ENCODE peak calls at places on chromosome X, in six cellular contexts. R is H1, X is HepG2, N is K562, L is GM12878, A is SK-N-SH. B is an unnamed sample.

GRCh38 chrX:154802838-154803410 is 2.4 kb downstream of the MPP1 start:
- DNase-seq in R (no peak), X (no peak), N (no peak), L (no peak), A (no peak), B (no peak)

GRCh38 chrX:45756562-45756961 is 555.9 kb upstream of the DIPK2B start:
- DNase-seq in R (no peak), X (no peak), N (no peak), L (no peak), A (no peak), B (no peak)

GRCh38 chrX:30971761-30972603 is 82.9 kb upstream of the TAB3 start:
- DNase-seq in R (no peak), X (peak; percentile 53), N (peak; percentile 39), L (no peak), A (peak; percentile 60), B (no peak)

GRCh38 chrX:13239272-13239671 is 80.6 kb downstream of the ATXN3L start:
- DNase-seq in R (no peak), X (no peak), N (no peak), L (no peak), A (no peak), B (no peak)

GRCh38 chrX:30144221-30144620 is 71.1 kb upstream of the MAGEB2 start:
- DNase-seq in R (no peak), X (no peak), N (no peak), L (no peak), A (no peak), B (no peak)

GRCh38 chrX:120561634-120562568 is 1.1 kb upstream of the CUL4B start:
- DNase-seq in R (no peak), X (no peak), N (no peak), L (no peak), A (no peak), B (no peak)

GRCh38 chrX:2547746-2548145 is 47.0 kb upstream of the DHRSX start:
- DNase-seq in R (no peak), X (no peak), N (no peak), L (no peak), A (no peak), B (peak; percentile 8)

GRCh38 chrX:39827959-39828358 is 269.8 kb downstream of the BCOR start:
- DNase-seq in R (no peak), X (no peak), N (no peak), L (no peak), A (no peak), B (no peak)

GRCh38 chrX:115690554-115691216 is 129.7 kb downstream of the PLS3 start:
- DNase-seq in R (peak; percentile 63), X (peak; percentile 19), N (peak; percentile 35), L (peak; percentile 23), A (peak; percentile 64), B (peak; percentile 35)

GRCh38 chrX:103624111-103624510 is 4.7 kb upstream of the TCEAL1 start:
- DNase-seq in R (no peak), X (no peak), N (no peak), L (no peak), A (no peak), B (no peak)

GRCh38 chrX:106927700-106928099 is 7.5 kb downstream of the CLDN2 start:
- DNase-seq in R (no peak), X (peak; percentile 25), N (no peak), L (no peak), A (no peak), B (no peak)

GRCh38 chrX:46601283-46601682 is 27.7 kb downstream of the CHST7 start:
- DNase-seq in R (no peak), X (no peak), N (no peak), L (no peak), A (peak; percentile 52), B (no peak)

GRCh38 chrX:118562574-118563164 is 67.1 kb downstream of the DOCK11 start:
- DNase-seq in R (no peak), X (no peak), N (peak; percentile 20), L (no peak), A (no peak), B (no peak)

GRCh38 chrX:37347420-37347819 is 1.7 kb upstream of the PRRG1 start:
- DNase-seq in R (no peak), X (peak; percentile 72), N (no peak), L (no peak), A (no peak), B (peak; percentile 2)

GRCh38 chrX:1578511-1579173 is 12.8 kb upstream of the AKAP17A start:
- DNase-seq in R (no peak), X (no peak), N (no peak), L (no peak), A (no peak), B (no peak)

GRCh38 chrX:10156199-10157031 is at the start of gene CLCN4:
- DNase-seq in R (peak; percentile 69), X (peak; percentile 67), N (no peak), L (no peak), A (peak; percentile 41), B (peak; percentile 52)

GRCh38 chrX:115339441-115340025 is 50.0 kb downstream of the LUZP4 start:
- DNase-seq in R (no peak), X (no peak), N (no peak), L (no peak), A (no peak), B (no peak)

GRCh38 chrX:30995705-30996104 is 76.1 kb downstream of the FTHL17 start:
- DNase-seq in R (no peak), X (no peak), N (no peak), L (no peak), A (no peak), B (no peak)

GRCh38 chrX:103236296-103236695 is 18.7 kb downstream of the TCEAL8 start:
- DNase-seq in R (no peak), X (no peak), N (no peak), L (no peak), A (no peak), B (no peak)

DNA sequence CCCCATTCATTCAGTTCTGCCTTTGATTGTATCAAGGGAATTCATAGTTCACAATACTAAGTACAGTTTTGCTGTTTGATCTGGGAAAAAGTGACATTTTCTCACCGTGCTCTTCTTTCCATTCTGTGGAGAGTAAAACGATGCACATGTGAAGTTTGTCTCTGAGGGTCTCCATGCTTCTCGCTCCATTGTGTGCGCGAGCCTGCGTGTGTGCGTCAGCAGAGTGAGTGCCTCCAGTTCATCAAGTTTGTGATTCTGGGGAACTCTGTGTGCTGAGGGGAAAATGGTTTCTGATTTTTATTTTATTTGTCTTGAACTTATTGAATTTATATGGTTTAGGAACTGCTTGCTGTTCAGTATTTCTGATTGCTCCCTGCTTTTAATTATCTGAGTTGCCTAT is 2.0 kb downstream of the STK26 start:
- DNase-seq in R (no peak), X (peak; percentile 3), N (no peak), L (no peak), A (no peak), B (no peak)
- H3K4me3 ChIP-seq in R (peak overlapping the region; percentile 32), X (peak overlapping the region; percentile 74), N (peak overlapping the region; percentile 95), L (peak overlapping the region; percentile 71), A (no peak overlapping the region), B (peak overlapping the region; percentile 78)

DNA sequence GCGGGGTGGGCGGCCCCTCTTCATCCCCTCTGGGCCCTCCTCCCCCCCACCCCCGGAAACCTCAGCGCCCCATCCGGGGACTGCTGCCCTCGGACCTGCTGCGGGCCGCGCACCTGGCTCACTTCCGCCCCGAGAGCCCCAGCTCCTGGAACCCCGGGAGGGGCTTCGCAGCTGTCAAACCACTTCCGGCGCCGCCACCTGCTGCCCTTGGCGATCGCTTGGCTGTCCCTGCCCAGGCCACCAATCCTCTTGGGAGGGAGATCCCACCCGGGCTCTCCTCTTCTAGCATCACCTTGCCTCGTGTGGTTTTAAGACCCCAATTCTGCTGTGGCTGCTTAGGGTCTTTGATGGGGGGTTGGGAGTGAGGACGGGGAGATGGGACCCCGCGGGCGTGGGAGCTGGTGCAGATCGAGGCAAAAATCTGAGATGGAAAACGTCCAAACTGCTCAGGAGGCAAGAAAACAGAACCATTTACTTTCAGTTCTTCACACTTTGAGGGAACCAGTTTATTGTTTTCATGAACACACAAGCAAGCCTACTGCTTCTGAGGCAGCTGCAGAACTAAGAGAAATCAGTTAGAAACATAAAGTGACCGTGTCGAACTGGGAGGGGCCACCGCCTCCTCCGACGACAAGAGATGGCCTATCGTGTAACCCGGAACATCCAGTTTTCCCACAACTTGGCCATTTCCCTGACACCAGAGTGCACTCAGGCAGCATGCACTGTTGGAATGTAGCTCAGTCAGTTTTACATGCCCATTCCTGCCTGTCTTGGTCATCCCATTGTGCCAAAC is 782 bp downstream of the MTMR1 start:
- DNase-seq in R (peak; percentile 64), X (peak; percentile 30), N (peak; percentile 86), L (no peak), A (peak; percentile 82), B (peak; percentile 47)
- TF ChIP-seq GABPA in R (peak; percentile 41), X (peak; percentile 88), N (peak; percentile 89), L (peak; percentile 79), A (peak; percentile 55), B (peak; percentile 61)

DNA sequence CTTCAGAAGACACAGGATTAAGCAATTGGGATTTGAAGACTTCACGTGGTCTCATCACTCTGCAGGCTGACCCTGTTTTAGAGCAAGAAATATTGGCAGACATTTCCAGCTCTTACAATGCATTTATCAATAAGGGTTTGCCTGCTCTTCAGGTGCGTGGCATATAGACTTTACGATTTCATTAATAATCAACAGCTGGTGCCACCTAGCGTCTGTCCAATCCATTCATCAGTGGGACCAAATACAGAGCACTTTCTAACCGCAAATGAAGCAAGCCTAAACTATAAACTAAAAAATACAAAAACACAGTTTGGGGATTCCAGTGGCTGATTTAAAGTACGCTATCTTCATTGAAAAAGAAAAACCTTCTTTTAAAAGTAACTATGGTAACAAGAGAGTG is 125.4 kb upstream of the DMD start:
- DNase-seq in R (no peak), X (peak; percentile 2), N (no peak), L (no peak), A (no peak), B (peak; percentile 18)
- TF ChIP-seq CTCF in R (peak; percentile 28), X (peak; percentile 44), N (no peak), L (peak; percentile 22), A (peak; percentile 59), B (peak; percentile 3)

DNA sequence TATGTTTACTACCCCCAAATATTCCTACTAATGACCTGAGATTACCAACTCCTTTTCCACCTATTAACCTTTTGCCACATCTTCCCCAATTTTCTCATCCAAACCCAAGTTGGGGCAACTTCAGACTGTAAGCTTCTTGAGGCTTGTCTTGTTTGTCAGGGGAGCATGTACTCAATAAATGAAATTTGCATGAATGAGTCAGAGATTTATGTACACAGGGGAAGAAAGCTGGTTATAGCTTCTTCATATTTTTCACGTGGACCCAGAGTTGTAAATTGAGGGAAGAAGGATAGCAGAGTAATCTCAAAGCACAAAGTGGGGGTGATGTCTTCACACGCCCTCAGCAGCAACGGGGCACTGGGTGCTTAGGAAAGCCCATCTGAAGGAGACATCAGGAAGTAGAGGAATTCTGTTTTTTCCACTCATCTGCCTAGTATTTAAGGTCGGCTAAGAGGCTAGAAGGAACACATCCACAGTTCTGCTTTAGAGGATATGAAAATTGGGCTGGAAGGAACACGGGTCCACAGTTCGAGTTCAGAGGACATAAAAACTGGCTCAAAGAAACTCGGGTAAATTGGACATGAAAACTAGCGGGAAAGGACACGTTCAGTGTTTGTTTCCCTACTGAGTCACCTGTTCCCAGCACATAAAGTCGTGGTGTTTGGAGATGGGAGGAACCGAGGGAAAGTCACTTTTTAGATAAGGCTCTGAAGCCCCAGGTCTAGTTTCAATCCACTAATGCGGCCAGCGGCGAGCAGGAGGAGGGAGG is 698 bp upstream of the CA5B start:
- DNase-seq in R (no peak), X (no peak), N (no peak), L (no peak), A (no peak), B (no peak)
- H3K4me3 ChIP-seq in R (peak overlapping the region; percentile 10), X (no peak overlapping the region), N (peak overlapping the region; percentile 26), L (peak overlapping the region; percentile 55), A (peak overlapping the region; percentile 58), B (peak overlapping the region; percentile 40)

DNA sequence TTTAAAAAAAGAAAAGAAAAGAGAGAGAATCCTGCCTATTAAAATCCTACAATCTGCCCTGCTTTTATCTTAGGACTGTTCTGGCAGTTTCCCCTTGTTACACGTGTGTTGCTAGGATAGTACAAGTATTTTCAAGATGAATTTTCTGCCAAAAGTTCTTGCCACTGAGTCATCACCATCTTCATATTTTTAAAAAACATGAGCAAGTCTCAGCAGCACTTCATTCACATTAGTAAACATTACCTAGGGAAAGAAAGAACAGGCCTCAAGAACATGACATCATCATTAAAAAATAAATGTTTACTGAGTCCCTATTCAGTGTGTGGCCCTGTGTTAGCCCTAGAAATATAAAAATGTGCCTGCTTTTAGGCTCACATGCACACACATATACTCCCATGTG is 18.6 kb upstream of the GPC3 start:
- DNase-seq in R (no peak), X (no peak), N (no peak), L (no peak), A (no peak), B (no peak)
- TF ChIP-seq GABPA in R (no peak), X (no peak), N (no peak), L (no peak), A (no peak), B (no peak)